ENCODE peak calls at places on chromosomes 6 and 20, in seven cellular contexts. One of them, this sample, is unnamed.

GRCh38 chr20:19540401-19540800 is 217.7 kb upstream of the RIN2 start:
- DNase-seq in hypothalamus: no peak
- DNase-seq in effector CD4-positive, alpha-beta T cell: no peak
- DNase-seq in HTR-8/SVneo: no peak
- DNase-seq in NCI-H1105 treated with DMSO at 0.1 percent for 48 hours: no peak
- DNase-seq in Karpas-422: no peak
- DNase-seq in astrocyte of the cerebellum: no peak
- DNase-seq in this sample: no peak

GRCh38 chr6:144683216-144684070 is 398.3 kb downstream of the UTRN start:
- DNase-seq in hypothalamus: no peak
- DNase-seq in effector CD4-positive, alpha-beta T cell: no peak
- DNase-seq in HTR-8/SVneo: no peak
- DNase-seq in NCI-H1105 treated with DMSO at 0.1 percent for 48 hours: no peak
- DNase-seq in Karpas-422: no peak
- DNase-seq in astrocyte of the cerebellum: no peak
- DNase-seq in this sample: no peak

GRCh38 chr20:57259179-57260021 is 7.0 kb downstream of the BMP7 start:
- DNase-seq in hypothalamus: no peak
- DNase-seq in effector CD4-positive, alpha-beta T cell: no peak
- DNase-seq in HTR-8/SVneo: no peak
- DNase-seq in NCI-H1105 treated with DMSO at 0.1 percent for 48 hours: peak; percentile 88
- DNase-seq in Karpas-422: no peak
- DNase-seq in astrocyte of the cerebellum: no peak
- DNase-seq in this sample: no peak

GRCh38 chr6:135306740-135307420 is 125.8 kb downstream of the MYB start:
- DNase-seq in hypothalamus: no peak
- DNase-seq in effector CD4-positive, alpha-beta T cell: no peak
- DNase-seq in HTR-8/SVneo: no peak
- DNase-seq in NCI-H1105 treated with DMSO at 0.1 percent for 48 hours: no peak
- DNase-seq in Karpas-422: peak; percentile 77
- DNase-seq in astrocyte of the cerebellum: no peak
- DNase-seq in this sample: no peak

GRCh38 chr6:133184798-133185380 is 56.3 kb upstream of the EYA4 start:
- DNase-seq in hypothalamus: no peak
- DNase-seq in effector CD4-positive, alpha-beta T cell: no peak
- DNase-seq in HTR-8/SVneo: peak; percentile 5
- DNase-seq in NCI-H1105 treated with DMSO at 0.1 percent for 48 hours: peak; percentile 53
- DNase-seq in Karpas-422: peak; percentile 64
- DNase-seq in astrocyte of the cerebellum: peak; percentile 26
- DNase-seq in this sample: no peak

GRCh38 chr6:134317471-134318131 is at the start of gene SGK1:
- DNase-seq in hypothalamus: peak; percentile 34
- DNase-seq in effector CD4-positive, alpha-beta T cell: peak; percentile 6
- DNase-seq in HTR-8/SVneo: no peak
- DNase-seq in NCI-H1105 treated with DMSO at 0.1 percent for 48 hours: peak; percentile 49
- DNase-seq in Karpas-422: no peak
- DNase-seq in astrocyte of the cerebellum: peak; percentile 23
- DNase-seq in this sample: no peak

GRCh38 chr20:35385733-35386132 is 26.0 kb downstream of the UQCC1 start:
- DNase-seq in hypothalamus: no peak
- DNase-seq in effector CD4-positive, alpha-beta T cell: no peak
- DNase-seq in HTR-8/SVneo: no peak
- DNase-seq in NCI-H1105 treated with DMSO at 0.1 percent for 48 hours: no peak
- DNase-seq in Karpas-422: no peak
- DNase-seq in astrocyte of the cerebellum: no peak
- DNase-seq in this sample: no peak

GRCh38 chr6:94361304-94362060 is 942.1 kb upstream of the EPHA7 start:
- DNase-seq in hypothalamus: no peak
- DNase-seq in effector CD4-positive, alpha-beta T cell: no peak
- DNase-seq in HTR-8/SVneo: no peak
- DNase-seq in NCI-H1105 treated with DMSO at 0.1 percent for 48 hours: no peak
- DNase-seq in Karpas-422: no peak
- DNase-seq in astrocyte of the cerebellum: no peak
- DNase-seq in this sample: no peak

GRCh38 chr6:5125152-5126006 is 40.2 kb downstream of the PPP1R3G start:
- DNase-seq in hypothalamus: no peak
- DNase-seq in effector CD4-positive, alpha-beta T cell: no peak
- DNase-seq in HTR-8/SVneo: peak; percentile 54
- DNase-seq in NCI-H1105 treated with DMSO at 0.1 percent for 48 hours: no peak
- DNase-seq in Karpas-422: no peak
- DNase-seq in astrocyte of the cerebellum: no peak
- DNase-seq in this sample: no peak

GRCh38 chr6:37673436-37673835 is 24.2 kb downstream of the MDGA1 start:
- DNase-seq in hypothalamus: no peak
- DNase-seq in effector CD4-positive, alpha-beta T cell: no peak
- DNase-seq in HTR-8/SVneo: no peak
- DNase-seq in NCI-H1105 treated with DMSO at 0.1 percent for 48 hours: no peak
- DNase-seq in Karpas-422: no peak
- DNase-seq in astrocyte of the cerebellum: no peak
- DNase-seq in this sample: no peak

GRCh38 chr6:12275084-12275483 is 15.1 kb upstream of the EDN1 start:
- DNase-seq in hypothalamus: no peak
- DNase-seq in effector CD4-positive, alpha-beta T cell: no peak
- DNase-seq in HTR-8/SVneo: no peak
- DNase-seq in NCI-H1105 treated with DMSO at 0.1 percent for 48 hours: no peak
- DNase-seq in Karpas-422: no peak
- DNase-seq in astrocyte of the cerebellum: no peak
- DNase-seq in this sample: no peak

GRCh38 chr6:134537146-134537555 is 219.2 kb upstream of the SGK1 start:
- DNase-seq in hypothalamus: no peak
- DNase-seq in effector CD4-positive, alpha-beta T cell: no peak
- DNase-seq in HTR-8/SVneo: peak; percentile 67
- DNase-seq in NCI-H1105 treated with DMSO at 0.1 percent for 48 hours: no peak
- DNase-seq in Karpas-422: no peak
- DNase-seq in astrocyte of the cerebellum: peak; percentile 63
- DNase-seq in this sample: no peak

GRCh38 chr6:126112171-126112632 is 125.9 kb downstream of the TRMT11 start:
- DNase-seq in hypothalamus: no peak
- DNase-seq in effector CD4-positive, alpha-beta T cell: no peak
- DNase-seq in HTR-8/SVneo: no peak
- DNase-seq in NCI-H1105 treated with DMSO at 0.1 percent for 48 hours: no peak
- DNase-seq in Karpas-422: no peak
- DNase-seq in astrocyte of the cerebellum: peak; percentile 13
- DNase-seq in this sample: no peak

GRCh38 chr6:137489410-137490371 is 4.5 kb downstream of the OLIG3 start:
- DNase-seq in hypothalamus: no peak
- DNase-seq in effector CD4-positive, alpha-beta T cell: no peak
- DNase-seq in HTR-8/SVneo: no peak
- DNase-seq in NCI-H1105 treated with DMSO at 0.1 percent for 48 hours: no peak
- DNase-seq in Karpas-422: no peak
- DNase-seq in astrocyte of the cerebellum: no peak
- DNase-seq in this sample: no peak

GRCh38 chr20:11182715-11183114 is 508.9 kb upstream of the JAG1 start:
- DNase-seq in hypothalamus: no peak
- DNase-seq in effector CD4-positive, alpha-beta T cell: no peak
- DNase-seq in HTR-8/SVneo: no peak
- DNase-seq in NCI-H1105 treated with DMSO at 0.1 percent for 48 hours: no peak
- DNase-seq in Karpas-422: no peak
- DNase-seq in astrocyte of the cerebellum: no peak
- DNase-seq in this sample: no peak

GRCh38 chr6:34531580-34532201 is 24.4 kb downstream of the SPDEF start:
- DNase-seq in hypothalamus: no peak
- DNase-seq in effector CD4-positive, alpha-beta T cell: no peak
- DNase-seq in HTR-8/SVneo: no peak
- DNase-seq in NCI-H1105 treated with DMSO at 0.1 percent for 48 hours: no peak
- DNase-seq in Karpas-422: peak; percentile 91
- DNase-seq in astrocyte of the cerebellum: peak; percentile 42
- DNase-seq in this sample: no peak

GRCh38 chr20:46230811-46231282 is 77.5 kb downstream of the CDH22 start:
- DNase-seq in hypothalamus: no peak
- DNase-seq in effector CD4-positive, alpha-beta T cell: no peak
- DNase-seq in HTR-8/SVneo: peak; percentile 74
- DNase-seq in NCI-H1105 treated with DMSO at 0.1 percent for 48 hours: no peak
- DNase-seq in Karpas-422: peak; percentile 71
- DNase-seq in astrocyte of the cerebellum: peak; percentile 12
- DNase-seq in this sample: no peak

GRCh38 chr20:21100590-21101452 is 5.3 kb downstream of the LINC00237 start:
- DNase-seq in hypothalamus: no peak
- DNase-seq in effector CD4-positive, alpha-beta T cell: no peak
- DNase-seq in HTR-8/SVneo: no peak
- DNase-seq in NCI-H1105 treated with DMSO at 0.1 percent for 48 hours: no peak
- DNase-seq in Karpas-422: peak; percentile 66
- DNase-seq in astrocyte of the cerebellum: no peak
- DNase-seq in this sample: no peak

GRCh38 chr20:3067139-3068009 is 4.0 kb upstream of the OXT start:
- DNase-seq in hypothalamus: no peak
- DNase-seq in effector CD4-positive, alpha-beta T cell: no peak
- DNase-seq in HTR-8/SVneo: no peak
- DNase-seq in NCI-H1105 treated with DMSO at 0.1 percent for 48 hours: no peak
- DNase-seq in Karpas-422: no peak
- DNase-seq in astrocyte of the cerebellum: no peak
- DNase-seq in this sample: no peak

GRCh38 chr20:47785321-47785899 is at the start of gene SULF2:
- DNase-seq in hypothalamus: no peak
- DNase-seq in effector CD4-positive, alpha-beta T cell: no peak
- DNase-seq in HTR-8/SVneo: no peak
- DNase-seq in NCI-H1105 treated with DMSO at 0.1 percent for 48 hours: peak; percentile 12
- DNase-seq in Karpas-422: no peak
- DNase-seq in astrocyte of the cerebellum: no peak
- DNase-seq in this sample: no peak

GRCh38 chr6:17846762-17847161 is 140.0 kb upstream of the NUP153 start:
- DNase-seq in hypothalamus: no peak
- DNase-seq in effector CD4-positive, alpha-beta T cell: no peak
- DNase-seq in HTR-8/SVneo: no peak
- DNase-seq in NCI-H1105 treated with DMSO at 0.1 percent for 48 hours: no peak
- DNase-seq in Karpas-422: no peak
- DNase-seq in astrocyte of the cerebellum: no peak
- DNase-seq in this sample: no peak

GRCh38 chr6:67535946-67536345 is 1099.1 kb upstream of the ADGRB3 start:
- DNase-seq in hypothalamus: no peak
- DNase-seq in effector CD4-positive, alpha-beta T cell: no peak
- DNase-seq in HTR-8/SVneo: no peak
- DNase-seq in NCI-H1105 treated with DMSO at 0.1 percent for 48 hours: no peak
- DNase-seq in Karpas-422: no peak
- DNase-seq in astrocyte of the cerebellum: peak; percentile 5
- DNase-seq in this sample: no peak

GRCh38 chr6:77463881-77464867 is 883 bp upstream of the HTR1B start:
- DNase-seq in hypothalamus: no peak
- DNase-seq in effector CD4-positive, alpha-beta T cell: no peak
- DNase-seq in HTR-8/SVneo: no peak
- DNase-seq in NCI-H1105 treated with DMSO at 0.1 percent for 48 hours: no peak
- DNase-seq in Karpas-422: no peak
- DNase-seq in astrocyte of the cerebellum: no peak
- DNase-seq in this sample: no peak

GRCh38 chr6:91267246-91267645 is 680.4 kb upstream of the MAP3K7 start:
- DNase-seq in hypothalamus: no peak
- DNase-seq in effector CD4-positive, alpha-beta T cell: no peak
- DNase-seq in HTR-8/SVneo: no peak
- DNase-seq in NCI-H1105 treated with DMSO at 0.1 percent for 48 hours: no peak
- DNase-seq in Karpas-422: no peak
- DNase-seq in astrocyte of the cerebellum: no peak
- DNase-seq in this sample: no peak

GRCh38 chr6:125439512-125439911 is 137.7 kb upstream of the HDDC2 start:
- DNase-seq in hypothalamus: no peak
- DNase-seq in effector CD4-positive, alpha-beta T cell: no peak
- DNase-seq in HTR-8/SVneo: no peak
- DNase-seq in NCI-H1105 treated with DMSO at 0.1 percent for 48 hours: no peak
- DNase-seq in Karpas-422: no peak
- DNase-seq in astrocyte of the cerebellum: no peak
- DNase-seq in this sample: no peak

GRCh38 chr6:16633961-16634360 is 127.3 kb downstream of the ATXN1 start:
- DNase-seq in hypothalamus: no peak
- DNase-seq in effector CD4-positive, alpha-beta T cell: no peak
- DNase-seq in HTR-8/SVneo: no peak
- DNase-seq in NCI-H1105 treated with DMSO at 0.1 percent for 48 hours: no peak
- DNase-seq in Karpas-422: no peak
- DNase-seq in astrocyte of the cerebellum: no peak
- DNase-seq in this sample: no peak

GRCh38 chr6:134281388-134281787 is 36.5 kb downstream of the SGK1 start:
- DNase-seq in hypothalamus: no peak
- DNase-seq in effector CD4-positive, alpha-beta T cell: no peak
- DNase-seq in HTR-8/SVneo: no peak
- DNase-seq in NCI-H1105 treated with DMSO at 0.1 percent for 48 hours: no peak
- DNase-seq in Karpas-422: no peak
- DNase-seq in astrocyte of the cerebellum: no peak
- DNase-seq in this sample: no peak

GRCh38 chr6:28982476-28983266 is 22.4 kb downstream of the ZNF311 start:
- DNase-seq in hypothalamus: no peak
- DNase-seq in effector CD4-positive, alpha-beta T cell: peak; percentile 12
- DNase-seq in HTR-8/SVneo: peak; percentile 42
- DNase-seq in NCI-H1105 treated with DMSO at 0.1 percent for 48 hours: no peak
- DNase-seq in Karpas-422: peak; percentile 40
- DNase-seq in astrocyte of the cerebellum: peak; percentile 31
- DNase-seq in this sample: no peak

GRCh38 chr6:31042801-31043200 is 32.5 kb downstream of the MUC22 start:
- DNase-seq in hypothalamus: no peak
- DNase-seq in effector CD4-positive, alpha-beta T cell: no peak
- DNase-seq in HTR-8/SVneo: peak; percentile 76
- DNase-seq in NCI-H1105 treated with DMSO at 0.1 percent for 48 hours: no peak
- DNase-seq in Karpas-422: peak; percentile 55
- DNase-seq in astrocyte of the cerebellum: no peak
- DNase-seq in this sample: no peak

GRCh38 chr20:48724891-48725588 is 102.8 kb downstream of the PREX1 start:
- DNase-seq in hypothalamus: no peak
- DNase-seq in effector CD4-positive, alpha-beta T cell: no peak
- DNase-seq in HTR-8/SVneo: no peak
- DNase-seq in NCI-H1105 treated with DMSO at 0.1 percent for 48 hours: no peak
- DNase-seq in Karpas-422: no peak
- DNase-seq in astrocyte of the cerebellum: no peak
- DNase-seq in this sample: no peak

GRCh38 chr20:41138217-41138526 is 829 bp downstream of the PLCG1 start:
- DNase-seq in hypothalamus: no peak
- DNase-seq in effector CD4-positive, alpha-beta T cell: no peak
- DNase-seq in HTR-8/SVneo: no peak
- DNase-seq in NCI-H1105 treated with DMSO at 0.1 percent for 48 hours: no peak
- DNase-seq in Karpas-422: no peak
- DNase-seq in astrocyte of the cerebellum: no peak
- DNase-seq in this sample: no peak

GRCh38 chr6:32192608-32193039 is at the start of gene GPSM3:
- DNase-seq in hypothalamus: no peak
- DNase-seq in effector CD4-positive, alpha-beta T cell: peak; percentile 39
- DNase-seq in HTR-8/SVneo: no peak
- DNase-seq in NCI-H1105 treated with DMSO at 0.1 percent for 48 hours: no peak
- DNase-seq in Karpas-422: peak; percentile 78
- DNase-seq in astrocyte of the cerebellum: no peak
- DNase-seq in this sample: peak; percentile 33

GRCh38 chr20:48194578-48194977 is 409.3 kb upstream of the SULF2 start:
- DNase-seq in hypothalamus: no peak
- DNase-seq in effector CD4-positive, alpha-beta T cell: no peak
- DNase-seq in HTR-8/SVneo: no peak
- DNase-seq in NCI-H1105 treated with DMSO at 0.1 percent for 48 hours: peak; percentile 31
- DNase-seq in Karpas-422: no peak
- DNase-seq in astrocyte of the cerebellum: no peak
- DNase-seq in this sample: no peak

GRCh38 chr6:148272084-148272483 is 70.6 kb upstream of the SASH1 start:
- DNase-seq in hypothalamus: no peak
- DNase-seq in effector CD4-positive, alpha-beta T cell: no peak
- DNase-seq in HTR-8/SVneo: peak; percentile 34
- DNase-seq in NCI-H1105 treated with DMSO at 0.1 percent for 48 hours: no peak
- DNase-seq in Karpas-422: no peak
- DNase-seq in astrocyte of the cerebellum: peak; percentile 32
- DNase-seq in this sample: no peak

GRCh38 chr20:24948939-24949679 is at the start of gene CST7:
- DNase-seq in hypothalamus: no peak
- DNase-seq in effector CD4-positive, alpha-beta T cell: peak; percentile 68
- DNase-seq in HTR-8/SVneo: peak; percentile 20
- DNase-seq in NCI-H1105 treated with DMSO at 0.1 percent for 48 hours: no peak
- DNase-seq in Karpas-422: no peak
- DNase-seq in astrocyte of the cerebellum: no peak
- DNase-seq in this sample: peak; percentile 58

GRCh38 chr20:59670786-59671492 is 66.6 kb downstream of the PHACTR3 start:
- DNase-seq in hypothalamus: no peak
- DNase-seq in effector CD4-positive, alpha-beta T cell: no peak
- DNase-seq in HTR-8/SVneo: no peak
- DNase-seq in NCI-H1105 treated with DMSO at 0.1 percent for 48 hours: no peak
- DNase-seq in Karpas-422: no peak
- DNase-seq in astrocyte of the cerebellum: no peak
- DNase-seq in this sample: no peak

GRCh38 chr6:36959555-36960250 is 5.2 kb downstream of the PI16 start:
- DNase-seq in hypothalamus: no peak
- DNase-seq in effector CD4-positive, alpha-beta T cell: no peak
- DNase-seq in HTR-8/SVneo: no peak
- DNase-seq in NCI-H1105 treated with DMSO at 0.1 percent for 48 hours: no peak
- DNase-seq in Karpas-422: no peak
- DNase-seq in astrocyte of the cerebellum: no peak
- DNase-seq in this sample: no peak